ENCODE peak calls at places on chromosome 1, in five cellular contexts. Y is A549, L is hepatocyte, P is fibroblast of lung, Q is tibial artery. B is an unnamed sample.

GRCh38 chr1:103945774-103946173 is 196.1 kb downstream of the AMY1C start:
- DNase-seq in Y (no peak), L (no peak), P (no peak), Q (no peak), B (no peak)

GRCh38 chr1:115280073-115280472 is 58.0 kb downstream of the NGF start:
- DNase-seq in Y (no peak), L (no peak), P (peak; percentile 88), Q (no peak), B (no peak)

GRCh38 chr1:54297596-54298283 is 97.8 kb downstream of the MRPL37 start:
- DNase-seq in Y (no peak), L (no peak), P (no peak), Q (no peak), B (no peak)

GRCh38 chr1:171226757-171227370 is 21.4 kb upstream of the FMO1 start:
- DNase-seq in Y (peak; percentile 60), L (peak; percentile 83), P (peak; percentile 86), Q (no peak), B (peak; percentile 85)

GRCh38 chr1:27716262-27716895 is 9.4 kb upstream of the FAM76A start:
- DNase-seq in Y (no peak), L (no peak), P (no peak), Q (no peak), B (no peak)

GRCh38 chr1:53400761-53401379 is 58.3 kb upstream of the DMRTB1 start:
- DNase-seq in Y (no peak), L (no peak), P (no peak), Q (no peak), B (no peak)

GRCh38 chr1:61743716-61744620 is 1.7 kb downstream of the PATJ start:
- DNase-seq in Y (no peak), L (peak; percentile 8), P (no peak), Q (no peak), B (no peak)

GRCh38 chr1:226697608-226698544 is 41.2 kb downstream of the ITPKB start:
- DNase-seq in Y (no peak), L (no peak), P (no peak), Q (no peak), B (peak; percentile 94)

GRCh38 chr1:207089627-207090265 is 1.1 kb downstream of the C4BPB start:
- DNase-seq in Y (no peak), L (no peak), P (no peak), Q (no peak), B (no peak)

GRCh38 chr1:205440476-205441317 is 15.1 kb downstream of the BLACAT1 start:
- DNase-seq in Y (peak; percentile 53), L (peak; percentile 92), P (peak; percentile 17), Q (peak; percentile 38), B (peak; percentile 51)

GRCh38 chr1:62707746-62708123 is 19.5 kb upstream of the DOCK7 start:
- DNase-seq in Y (no peak), L (no peak), P (no peak), Q (no peak), B (no peak)

GRCh38 chr1:232682248-232682647 is 52.3 kb upstream of the SIPA1L2 start:
- DNase-seq in Y (no peak), L (peak; percentile 77), P (no peak), Q (no peak), B (no peak)

GRCh38 chr1:219703240-219703639 is 90.3 kb upstream of the ZC3H11B start:
- DNase-seq in Y (no peak), L (no peak), P (no peak), Q (no peak), B (no peak)

GRCh38 chr1:62321438-62321837 is 2.2 kb upstream of the KANK4 start:
- DNase-seq in Y (peak; percentile 76), L (peak; percentile 75), P (peak; percentile 35), Q (no peak), B (no peak)

GRCh38 chr1:22119626-22120468 is 23.1 kb downstream of the WNT4 start:
- DNase-seq in Y (no peak), L (no peak), P (no peak), Q (no peak), B (no peak)
- H3K4me1 ChIP-seq in Y (no peaks in the 10 kb centered on the region), L (peaks cover 3% of the 10 kb centered on the region), P (peaks cover 3% of the 10 kb centered on the region), Q (no peaks in the 10 kb centered on the region), B (no peaks in the 10 kb centered on the region)

DNA sequence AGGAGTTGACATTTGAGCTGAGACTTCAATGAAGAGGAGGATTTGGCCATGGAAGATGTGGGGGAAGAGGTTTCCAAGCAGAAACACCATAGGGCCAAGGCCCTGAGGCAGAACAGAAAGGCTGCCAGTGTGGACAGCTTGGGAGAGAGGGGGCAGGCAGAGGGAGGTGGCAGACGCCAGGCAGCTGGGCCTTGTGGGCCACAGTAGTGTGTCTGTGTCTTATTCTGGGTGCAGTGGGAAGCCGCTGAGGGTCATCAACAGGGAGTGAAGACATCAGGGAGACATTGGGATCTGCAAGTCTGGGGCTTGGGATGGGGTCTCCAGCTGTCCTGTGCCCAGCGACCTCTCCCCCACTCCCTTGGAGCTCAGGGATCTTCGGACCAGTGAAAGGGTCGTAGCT is 96.8 kb downstream of the LACTBL1 start:
- DNase-seq in Y (no peak), L (no peak), P (no peak), Q (no peak), B (no peak)
- H3K4me1 ChIP-seq in Y (no peaks in the 10 kb centered on the region), L (no peaks in the 10 kb centered on the region), P (peaks cover under 1% of the 10 kb centered on the region), Q (no peaks in the 10 kb centered on the region), B (no peaks in the 10 kb centered on the region)

GRCh38 chr1:15583016-15583706 is 1.7 kb downstream of the AGMAT start:
- DNase-seq in Y (no peak), L (no peak), P (no peak), Q (no peak), B (no peak)

GRCh38 chr1:15577691-15578090 is 7.2 kb downstream of the AGMAT start:
- DNase-seq in Y (no peak), L (no peak), P (no peak), Q (no peak), B (no peak)

GRCh38 chr1:15575549-15576150 is 9.2 kb downstream of the AGMAT start:
- DNase-seq in Y (no peak), L (no peak), P (no peak), Q (no peak), B (no peak)

GRCh38 chr1:15578921-15579682 is 5.7 kb downstream of the AGMAT start:
- DNase-seq in Y (no peak), L (no peak), P (no peak), Q (no peak), B (no peak)

GRCh38 chr1:15579683-15580047 is 5.2 kb downstream of the AGMAT start:
- DNase-seq in Y (no peak), L (no peak), P (no peak), Q (no peak), B (no peak)
- H3K4me1 ChIP-seq in Y (peaks cover 5% of the 10 kb centered on the region), L (no peaks in the 10 kb centered on the region), P (no peaks in the 10 kb centered on the region), Q (no peaks in the 10 kb centered on the region), B (peaks cover 25% of the 10 kb centered on the region)

DNA sequence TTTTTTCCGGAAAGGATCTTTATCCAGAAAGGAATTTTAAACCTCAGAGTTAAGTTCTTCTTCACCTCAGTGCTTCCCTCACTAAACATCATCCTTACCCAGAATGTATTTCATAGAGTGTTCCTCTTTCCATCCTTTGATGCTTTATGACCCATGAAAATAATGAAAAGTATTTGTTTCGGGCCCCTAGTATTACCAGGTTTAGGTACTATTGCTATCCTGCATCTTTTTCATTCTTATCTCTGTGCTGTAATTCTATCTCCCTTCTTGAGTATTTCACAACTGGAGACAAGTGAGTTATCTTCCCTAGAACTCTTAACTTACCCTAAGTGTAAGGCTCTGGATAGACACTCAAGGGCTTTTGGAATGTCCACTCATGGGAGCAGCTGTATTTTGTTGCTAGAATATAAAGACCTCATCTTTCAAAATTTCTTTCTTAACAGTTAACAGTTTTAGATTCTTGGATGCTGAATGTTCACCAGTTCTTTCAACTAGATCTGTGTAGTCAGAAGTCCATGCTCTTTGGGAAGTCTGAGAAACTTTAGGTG is 26.2 kb downstream of the UCK2 start:
- DNase-seq in Y (no peak), L (no peak), P (no peak), Q (no peak), B (no peak)
- H3K4me1 ChIP-seq in Y (peaks cover 78% of the 10 kb centered on the region), L (peaks cover 20% of the 10 kb centered on the region), P (peaks cover 23% of the 10 kb centered on the region), Q (no peaks in the 10 kb centered on the region), B (peaks cover 58% of the 10 kb centered on the region)

DNA sequence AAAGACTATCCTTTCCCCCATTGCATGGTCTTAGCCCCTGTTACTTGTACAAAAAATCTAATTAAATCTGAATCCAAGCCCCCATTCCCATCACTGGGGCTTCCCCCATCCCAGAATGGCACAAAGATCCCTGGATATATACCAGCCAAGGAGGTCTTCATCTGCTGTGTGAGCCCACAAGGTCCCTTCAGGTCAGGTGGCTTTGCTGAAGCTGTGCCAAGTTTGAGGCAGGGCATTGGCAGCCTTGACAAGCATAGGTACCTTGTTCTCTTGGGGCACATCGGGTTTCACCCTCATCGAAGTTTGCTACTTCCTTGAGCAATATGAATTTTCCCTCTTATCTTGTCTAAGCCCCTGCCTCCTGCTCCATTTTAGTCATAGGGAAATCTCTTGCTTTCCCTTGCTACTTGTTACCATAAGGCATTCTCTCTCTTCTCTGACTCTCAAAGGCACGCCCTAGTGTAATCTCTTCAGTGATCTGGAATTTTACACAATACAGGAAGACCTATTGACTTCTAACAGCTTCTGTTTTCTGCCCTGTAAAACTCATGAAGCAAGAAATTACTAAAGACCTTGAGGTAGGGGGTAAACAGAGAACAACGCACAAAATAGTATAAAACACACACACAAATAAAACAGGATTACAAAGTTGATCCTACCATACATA is 71.4 kb upstream of the COG2 start:
- DNase-seq in Y (no peak), L (no peak), P (no peak), Q (no peak), B (no peak)
- H3K4me1 ChIP-seq in Y (peaks cover 5% of the 10 kb centered on the region), L (peaks cover 13% of the 10 kb centered on the region), P (no peaks in the 10 kb centered on the region), Q (no peaks in the 10 kb centered on the region), B (no peaks in the 10 kb centered on the region)

B was measured in Karpas-422.